ENCODE peak calls at places on chromosome 11, in seven cellular contexts. F is mesenchymal stem cell, J is IMR-90, A is mesendoderm, X is neuronal stem cell, P is H9, E is H1. Q is an unnamed sample.

GRCh38 chr11:22713336-22713735 is 46.9 kb downstream of the GAS2 start:
- DNase-seq in F (no peak), P (no peak), J (no peak), A (no peak), E (no peak), X (no peak), Q (peak)

GRCh38 chr11:118914178-118914918 is 11.4 kb downstream of the BCL9L start:
- DNase-seq in A (peak), J (no peak), E (no peak), P (peak), F (no peak), X (no peak), Q (no peak)

GRCh38 chr11:64865286-64866172 is 12.9 kb downstream of the EHD1 start:
- DNase-seq in J (peak), A (no peak), F (peak), X (no peak), E (no peak), P (no peak), Q (peak)

GRCh38 chr11:1841511-1842148 is 2.8 kb downstream of the TNNI2 start:
- DNase-seq in E (no peak), J (no peak), F (no peak), X (no peak), P (no peak), A (no peak), Q (no peak)

GRCh38 chr11:48105096-48105990 is 111.3 kb upstream of the OR4B1 start:
- DNase-seq in E (no peak), J (no peak), A (no peak), F (no peak), X (no peak), P (no peak), Q (no peak)

GRCh38 chr11:3907590-3907989 is 52.1 kb downstream of the STIM1 start:
- DNase-seq in P (no peak), E (no peak), A (no peak), J (no peak), F (no peak), X (no peak), Q (no peak)

GRCh38 chr11:66676931-66677598 is 622 bp downstream of the RBM4B start:
- DNase-seq in P (no peak), X (no peak), E (no peak), F (peak), J (peak), A (no peak), Q (no peak)

GRCh38 chr11:9263840-9264380 is 1.2 kb downstream of the DENND5A start:
- DNase-seq in A (no peak), E (no peak), P (no peak), J (peak), X (no peak), F (peak), Q (peak)

GRCh38 chr11:27505781-27506180 is 788 bp downstream of the LIN7C start:
- DNase-seq in X (no peak), E (no peak), A (no peak), P (no peak), J (peak), F (no peak), Q (peak)

GRCh38 chr11:85540181-85540580 is 87.0 kb downstream of the DLG2 start:
- DNase-seq in F (no peak), P (no peak), A (peak), X (no peak), J (no peak), E (no peak), Q (no peak)

GRCh38 chr11:36985562-36985961 is 387.5 kb upstream of the RAG2 start:
- DNase-seq in X (no peak), J (no peak), F (no peak), A (no peak), P (no peak), E (no peak), Q (no peak)

GRCh38 chr11:117814766-117815261 is 9.7 kb downstream of the FXYD2 start:
- DNase-seq in E (no peak), F (no peak), P (no peak), X (no peak), A (no peak), J (no peak), Q (no peak)

GRCh38 chr11:4697583-4697982 is at the start of gene OR51E2:
- DNase-seq in A (peak), E (no peak), X (no peak), P (no peak), F (peak), J (peak), Q (no peak)

GRCh38 chr11:96263361-96263763 is 79.6 kb downstream of the MAML2 start:
- DNase-seq in A (no peak), P (no peak), F (peak), J (peak), X (no peak), E (no peak), Q (peak)

GRCh38 chr11:67056640-67057409 is at the start of gene RHOD:
- DNase-seq in E (peak), J (no peak), A (peak), X (peak), F (no peak), P (peak), Q (peak)

GRCh38 chr11:58923300-58923788 is 15.9 kb upstream of the GLYATL1 start:
- DNase-seq in A (peak), E (peak), X (no peak), F (peak), J (peak), P (peak), Q (peak)

GRCh38 chr11:76763573-76764348 is 19.4 kb upstream of the TSKU start:
- DNase-seq in F (peak), E (no peak), P (no peak), A (no peak), X (no peak), J (peak), Q (no peak)

GRCh38 chr11:122512688-122513087 is 142.8 kb upstream of the UBASH3B start:
- DNase-seq in E (no peak), F (no peak), J (no peak), A (peak), X (no peak), P (no peak), Q (no peak)

GRCh38 chr11:830295-831131 is 2.2 kb upstream of the CD151 start:
- DNase-seq in A (peak), J (no peak), P (peak), X (no peak), F (peak), E (no peak), Q (peak)

GRCh38 chr11:60498853-60499252 is 6.3 kb downstream of the MS4A12 start:
- DNase-seq in X (no peak), E (no peak), J (no peak), P (no peak), F (no peak), A (no peak), Q (no peak)

GRCh38 chr11:48081151-48082010 is 101.0 kb downstream of the PTPRJ start:
- DNase-seq in X (no peak), E (no peak), P (no peak), A (no peak), J (peak), F (peak), Q (peak)

GRCh38 chr11:45213717-45214116 is 67.3 kb downstream of the PRDM11 start:
- DNase-seq in E (no peak), P (no peak), J (no peak), F (no peak), X (no peak), A (no peak), Q (no peak)

GRCh38 chr11:45215098-45215497 is 68.7 kb downstream of the PRDM11 start:
- DNase-seq in E (no peak), F (no peak), X (no peak), A (no peak), P (no peak), J (no peak), Q (no peak)

GRCh38 chr11:45217991-45218390 is 68.2 kb downstream of the SYT13 start:
- DNase-seq in F (no peak), P (no peak), J (peak), A (no peak), X (no peak), E (no peak), Q (peak)

GRCh38 chr11:45216901-45217300 is 69.2 kb downstream of the SYT13 start:
- DNase-seq in P (no peak), A (no peak), F (no peak), J (peak), E (no peak), X (no peak), Q (no peak)

GRCh38 chr11:45216031-45216430 is 69.6 kb downstream of the PRDM11 start:
- DNase-seq in J (no peak), P (no peak), A (no peak), X (no peak), E (no peak), F (no peak), Q (no peak)
- H3K4ac ChIP-seq in J (no peak), P (no peak), A (no peak), X (no peak), E (no peak), F (no peak), Q (no peak)

GRCh38 chr11:94882931-94883330 is 90.4 kb downstream of the CWC15 start:
- DNase-seq in E (no peak), X (no peak), J (no peak), A (no peak), P (no peak), F (no peak), Q (no peak)
- H3K4ac ChIP-seq in E (no peak), X (no peak), J (no peak), A (no peak), P (no peak), F (no peak), Q (peak)

GRCh38 chr11:25769287-25769686 is 562.6 kb upstream of the ANO3 start:
- DNase-seq in E (no peak), X (no peak), A (no peak), F (peak), P (no peak), J (no peak), Q (no peak)

GRCh38 chr11:25771605-25772004 is 560.3 kb upstream of the ANO3 start:
- DNase-seq in E (no peak), A (no peak), F (no peak), X (no peak), P (no peak), J (no peak), Q (no peak)

DNA sequence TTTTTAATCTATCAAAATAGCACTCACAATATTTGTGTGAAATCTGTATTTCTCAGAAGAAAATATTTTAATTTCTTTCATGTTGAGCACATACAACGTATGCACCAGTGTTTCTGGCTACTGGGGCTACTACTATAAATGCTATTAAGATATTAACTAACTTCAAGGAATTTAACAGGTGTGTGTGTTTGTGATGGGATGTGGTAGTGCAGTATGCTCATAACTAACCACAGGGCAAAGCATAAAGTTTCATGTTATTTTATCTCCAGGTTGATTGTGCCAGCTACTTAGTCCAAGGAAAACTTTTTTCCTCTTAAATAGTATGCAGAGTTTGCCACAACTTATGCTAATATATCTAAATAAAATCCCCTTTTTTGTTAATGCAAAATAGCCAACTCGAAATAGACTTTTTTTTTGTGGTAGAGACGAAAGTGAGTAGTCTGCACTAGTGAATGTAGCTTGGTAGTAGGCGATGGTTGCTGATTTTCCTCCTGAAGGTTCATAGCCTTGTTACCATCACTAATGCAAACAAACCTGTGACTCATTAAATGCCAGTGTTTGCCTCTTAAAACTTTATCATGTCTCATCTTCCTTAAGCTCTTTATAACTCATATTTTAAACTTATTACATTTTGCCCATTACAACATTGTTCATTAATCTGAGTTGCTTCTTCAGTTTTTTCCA is 565.5 kb upstream of the ANO3 start:
- DNase-seq in X (no peak), P (no peak), A (no peak), E (no peak), F (peak), J (no peak), Q (no peak)
- H3K4ac ChIP-seq in X (no peak), P (no peak), A (no peak), E (no peak), F (no peak), J (no peak), Q (no peak)

GRCh38 chr11:108752297-108752751 is 87.5 kb downstream of the DDX10 start:
- DNase-seq in E (no peak), A (no peak), X (no peak), F (no peak), P (no peak), J (no peak), Q (no peak)

GRCh38 chr11:108754901-108755625 is 90.2 kb downstream of the DDX10 start:
- DNase-seq in X (no peak), J (no peak), A (no peak), F (peak), E (no peak), P (no peak), Q (no peak)

GRCh38 chr11:108758458-108758857 is 93.6 kb downstream of the DDX10 start:
- DNase-seq in F (no peak), E (no peak), X (no peak), P (no peak), J (peak), A (peak), Q (no peak)

DNA sequence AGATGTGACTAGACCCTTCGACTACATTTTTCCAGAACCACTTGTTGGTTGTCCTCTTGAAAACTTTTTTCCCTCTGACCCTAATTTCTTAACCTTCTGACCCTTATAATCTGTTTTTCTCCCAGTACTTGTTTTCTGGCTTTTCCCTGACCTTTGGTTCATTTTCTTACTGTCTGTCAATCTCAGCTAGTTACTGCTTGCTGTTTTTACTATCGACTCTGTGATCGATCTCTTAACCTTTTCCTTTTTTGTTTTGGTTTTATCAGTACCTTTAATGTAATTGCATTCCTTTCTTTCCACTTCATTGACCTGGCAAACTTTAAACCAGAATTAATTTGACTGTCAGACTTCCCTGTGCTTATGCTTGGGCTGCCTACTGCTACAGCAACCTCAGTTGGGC is 92.8 kb downstream of the DDX10 start:
- DNase-seq in A (no peak), J (no peak), P (no peak), F (no peak), X (no peak), E (no peak), Q (no peak)
- H3K4ac ChIP-seq in A (no peak), J (no peak), P (no peak), F (no peak), X (no peak), E (no peak), Q (no peak)

GRCh38 chr11:93290061-93290460 is 40.5 kb upstream of the DEUP1 start:
- DNase-seq in E (no peak), F (no peak), J (no peak), P (no peak), X (no peak), A (no peak), Q (no peak)

GRCh38 chr11:93287434-93287833 is 43.1 kb upstream of the DEUP1 start:
- DNase-seq in P (no peak), X (no peak), F (no peak), A (no peak), E (no peak), J (no peak), Q (no peak)

GRCh38 chr11:93288079-93288478 is 42.5 kb upstream of the DEUP1 start:
- DNase-seq in F (no peak), J (no peak), E (no peak), A (no peak), P (no peak), X (no peak), Q (no peak)

GRCh38 chr11:93291146-93291545 is 39.4 kb upstream of the DEUP1 start:
- DNase-seq in A (peak), P (no peak), X (no peak), F (no peak), E (no peak), J (no peak), Q (peak)

GRCh38 chr11:93288767-93289166 is 41.8 kb upstream of the DEUP1 start:
- DNase-seq in J (no peak), A (no peak), E (no peak), P (no peak), X (no peak), F (no peak), Q (no peak)
- H3K4ac ChIP-seq in J (no peak), A (no peak), E (no peak), P (no peak), X (no peak), F (no peak), Q (no peak)

GRCh38 chr11:6225896-6226295 is 8.5 kb downstream of the FHIP1B start:
- DNase-seq in X (no peak), E (no peak), P (no peak), A (no peak), J (no peak), F (no peak), Q (no peak)
- H3K4ac ChIP-seq in X (no peak), E (no peak), P (no peak), A (no peak), J (no peak), F (no peak), Q (no peak)

GRCh38 chr11:130123414-130124040 is 36.1 kb upstream of the ST14 start:
- DNase-seq in E (no peak), J (no peak), P (no peak), F (no peak), X (no peak), A (no peak), Q (no peak)

GRCh38 chr11:130120045-130120444 is 39.5 kb upstream of the ST14 start:
- DNase-seq in E (no peak), P (no peak), J (no peak), A (no peak), X (no peak), F (no peak), Q (no peak)

GRCh38 chr11:130122141-130122575 is 37.4 kb upstream of the ST14 start:
- DNase-seq in A (no peak), P (no peak), X (no peak), J (no peak), F (no peak), E (no peak), Q (no peak)

GRCh38 chr11:130124096-130124495 is 35.5 kb upstream of the ST14 start:
- DNase-seq in J (peak), A (no peak), E (no peak), X (no peak), F (peak), P (no peak), Q (peak)

DNA sequence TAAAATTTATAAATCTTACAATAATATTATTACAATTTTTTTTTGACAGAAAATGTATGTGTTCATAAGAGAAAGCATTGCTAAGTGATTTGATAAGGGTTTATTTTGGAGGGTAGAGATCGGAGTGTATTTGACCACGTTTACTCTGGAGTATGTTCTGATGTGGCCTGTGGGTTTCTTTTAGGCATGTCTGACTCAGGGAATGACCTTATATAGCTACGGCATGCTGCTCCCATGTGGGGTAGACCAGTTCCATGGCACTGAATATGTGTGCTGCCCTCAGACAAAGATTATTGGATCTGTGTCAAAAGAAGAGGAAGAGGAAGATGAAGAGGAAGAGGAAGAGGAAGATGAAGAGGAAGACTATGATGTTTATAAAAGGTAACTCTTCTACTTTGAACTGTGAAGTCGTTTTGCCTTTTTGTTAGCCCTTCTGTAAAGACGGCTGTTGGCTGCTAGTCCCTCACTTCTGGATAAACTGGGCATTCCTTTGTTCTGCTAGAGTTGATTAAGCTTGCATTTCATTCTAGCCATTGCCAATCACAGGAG is 38.1 kb upstream of the ST14 start:
- DNase-seq in F (peak), P (no peak), E (no peak), X (no peak), J (peak), A (no peak), Q (no peak)
- H3K4ac ChIP-seq in F (no peak), P (no peak), E (no peak), X (no peak), J (no peak), A (no peak), Q (no peak)

Q was measured in trophoblast cell.